ENCODE peak calls at places on chromosome 3, in ten cellular contexts. F is A549, O is vagina, Q is HCT116, M is suprapubic skin, K is stomach, I is GM12878, P is uterus, C is H1, D is K562. E is an unnamed sample. For H3K4me1, the result is how much of the 10 kb centered on the place peaks cover.

GRCh38 chr3:73508330-73508954 is 116.3 kb downstream of the PDZRN3 start:
- DNase-seq in F (peak), O (no peak), Q (peak), M (no peak), K (peak), I (no peak), P (peak), C (no peak), D (peak), E (peak)

GRCh38 chr3:141353652-141354495 is 14.4 kb upstream of the ZBTB38 start:
- DNase-seq in F (no peak), O (no peak), Q (no peak), M (no peak), K (no peak), I (no peak), P (no peak), C (no peak), D (peak), E (no peak)

GRCh38 chr3:98657429-98657828 is 64.0 kb upstream of the CPOX start:
- DNase-seq in F (peak), O (no peak), Q (peak), M (no peak), K (peak), I (no peak), P (no peak), C (peak), D (peak), E (peak)

GRCh38 chr3:122394173-122394572 is 10.2 kb downstream of the FAM162A start:
- DNase-seq in F (no peak), O (no peak), Q (no peak), M (no peak), K (no peak), I (no peak), P (no peak), C (no peak), D (no peak), E (no peak)

GRCh38 chr3:184016820-184017671 is 638 bp downstream of the ABCC5 start:
- DNase-seq in F (peak), O (peak), Q (peak), M (no peak), K (peak), I (no peak), P (peak), C (peak), D (peak), E (peak)

GRCh38 chr3:159765860-159766294 is 222.8 kb upstream of the IL12A start:
- DNase-seq in F (no peak), O (no peak), Q (no peak), M (no peak), K (no peak), I (no peak), P (no peak), C (no peak), D (no peak), E (no peak)

GRCh38 chr3:141930801-141931200 is 54.4 kb downstream of the ATP1B3 start:
- DNase-seq in F (no peak), O (peak), Q (no peak), M (peak), K (no peak), I (no peak), P (no peak), C (peak), D (no peak), E (no peak)

GRCh38 chr3:26625187-26625586 is 2.6 kb downstream of the LRRC3B start:
- DNase-seq in F (no peak), O (no peak), Q (no peak), M (no peak), K (no peak), I (no peak), P (no peak), C (peak), D (no peak), E (no peak)

GRCh38 chr3:131551761-131552160 is 49.0 kb upstream of the MRPL3 start:
- DNase-seq in F (no peak), O (no peak), Q (no peak), M (no peak), K (no peak), I (no peak), P (no peak), C (no peak), D (no peak), E (peak)

GRCh38 chr3:160928183-160928718 is 172.2 kb downstream of the PPM1L start:
- DNase-seq in F (no peak), O (no peak), Q (no peak), M (no peak), K (no peak), I (no peak), P (no peak), C (no peak), D (no peak), E (no peak)

GRCh38 chr3:187360087-187360486 is 8.1 kb upstream of the RTP4 start:
- DNase-seq in F (no peak), O (no peak), Q (no peak), M (no peak), K (no peak), I (no peak), P (no peak), C (no peak), D (no peak), E (no peak)

GRCh38 chr3:114112696-114113095 is 56.2 kb downstream of the QTRT2 start:
- DNase-seq in F (no peak), O (no peak), Q (no peak), M (no peak), K (no peak), I (no peak), P (no peak), C (no peak), D (no peak), E (no peak)

GRCh38 chr3:8001307-8001706 is 500.3 kb upstream of the LMCD1 start:
- DNase-seq in F (no peak), O (no peak), Q (no peak), M (no peak), K (no peak), I (no peak), P (no peak), C (no peak), D (no peak), E (no peak)

GRCh38 chr3:172307143-172307560 is 141.1 kb downstream of the GHSR start:
- DNase-seq in F (peak), O (no peak), Q (no peak), M (no peak), K (no peak), I (no peak), P (no peak), C (no peak), D (peak), E (no peak)

GRCh38 chr3:138124689-138125420 is 7.3 kb downstream of the A4GNT start:
- DNase-seq in F (no peak), O (no peak), Q (no peak), M (no peak), K (no peak), I (no peak), P (no peak), C (no peak), D (no peak), E (no peak)

GRCh38 chr3:57130426-57131209 is 34.5 kb downstream of the IL17RD start:
- DNase-seq in F (no peak), O (no peak), Q (no peak), M (no peak), K (no peak), I (no peak), P (no peak), C (peak), D (no peak), E (no peak)

GRCh38 chr3:16243706-16244490 is 20.8 kb downstream of the DPH3 start:
- DNase-seq in F (no peak), O (no peak), Q (no peak), M (no peak), K (no peak), I (no peak), P (no peak), C (no peak), D (no peak), E (peak)

GRCh38 chr3:125357032-125357658 is 18.0 kb downstream of the ZNF148 start:
- DNase-seq in F (peak), O (no peak), Q (no peak), M (no peak), K (peak), I (no peak), P (peak), C (peak), D (no peak), E (peak)

GRCh38 chr3:42751609-42752008 is 21.4 kb downstream of the CCDC13 start:
- DNase-seq in F (no peak), O (no peak), Q (no peak), M (peak), K (peak), I (no peak), P (peak), C (peak), D (no peak), E (no peak)

GRCh38 chr3:130895690-130896089 is 1.8 kb downstream of the ATP2C1 start:
- DNase-seq in F (no peak), O (no peak), Q (no peak), M (no peak), K (no peak), I (no peak), P (no peak), C (no peak), D (no peak), E (no peak)

GRCh38 chr3:42572278-42572677 is 9.5 kb downstream of the SEC22C start:
- DNase-seq in F (peak), O (no peak), Q (peak), M (no peak), K (no peak), I (no peak), P (no peak), C (peak), D (peak), E (peak)

GRCh38 chr3:169529013-169529412 is 134.5 kb downstream of the MECOM start:
- DNase-seq in F (no peak), O (no peak), Q (no peak), M (no peak), K (no peak), I (no peak), P (no peak), C (no peak), D (no peak), E (no peak)

GRCh38 chr3:15952543-15953175 is 154.9 kb upstream of the ANKRD28 start:
- DNase-seq in F (no peak), O (no peak), Q (no peak), M (no peak), K (no peak), I (no peak), P (no peak), C (no peak), D (no peak), E (no peak)

GRCh38 chr3:172635588-172635987 is 75.3 kb downstream of the NCEH1 start:
- DNase-seq in F (no peak), O (no peak), Q (peak), M (no peak), K (no peak), I (peak), P (no peak), C (no peak), D (no peak), E (no peak)

GRCh38 chr3:172859035-172859434 is 108.5 kb downstream of the ECT2 start:
- DNase-seq in F (no peak), O (no peak), Q (no peak), M (no peak), K (no peak), I (no peak), P (no peak), C (no peak), D (no peak), E (no peak)

GRCh38 chr3:98555025-98555379 is 23.2 kb downstream of the GPR15 start:
- DNase-seq in F (no peak), O (no peak), Q (peak), M (no peak), K (no peak), I (no peak), P (no peak), C (no peak), D (no peak), E (no peak)

GRCh38 chr3:46208167-46208704 is at the start of gene CCR1:
- DNase-seq in F (no peak), O (no peak), Q (peak), M (no peak), K (no peak), I (peak), P (no peak), C (peak), D (no peak), E (peak)

GRCh38 chr3:8581806-8582436 is 62.7 kb downstream of the SSUH2 start:
- DNase-seq in F (no peak), O (no peak), Q (no peak), M (no peak), K (no peak), I (no peak), P (no peak), C (no peak), D (no peak), E (no peak)

GRCh38 chr3:138467905-138468304 is 33.5 kb downstream of the ESYT3 start:
- DNase-seq in F (no peak), O (no peak), Q (no peak), M (no peak), K (no peak), I (no peak), P (no peak), C (peak), D (no peak), E (peak)

GRCh38 chr3:143170676-143171075 is 51.1 kb downstream of the CHST2 start:
- DNase-seq in F (no peak), O (no peak), Q (no peak), M (no peak), K (no peak), I (no peak), P (no peak), C (no peak), D (no peak), E (no peak)

GRCh38 chr3:50503504-50503903 is at the start of gene CACNA2D2:
- DNase-seq in F (peak), O (no peak), Q (peak), M (no peak), K (peak), I (no peak), P (peak), C (peak), D (peak), E (peak)

GRCh38 chr3:139340784-139341183 is 3.0 kb upstream of the MRPS22 start:
- DNase-seq in F (no peak), O (no peak), Q (no peak), M (no peak), K (no peak), I (no peak), P (no peak), C (no peak), D (peak), E (no peak)

GRCh38 chr3:157501863-157502262 is 1.4 kb downstream of the VEPH1 start:
- DNase-seq in F (no peak), O (no peak), Q (no peak), M (no peak), K (no peak), I (no peak), P (no peak), C (no peak), D (no peak), E (no peak)

GRCh38 chr3:128786434-128787020 is 60.5 kb downstream of the RAB7A start:
- DNase-seq in F (no peak), O (no peak), Q (no peak), M (no peak), K (no peak), I (no peak), P (no peak), C (no peak), D (no peak), E (no peak)

GRCh38 chr3:59606638-59607262 is 556.9 kb upstream of the CFAP20DC start:
- DNase-seq in F (no peak), O (no peak), Q (no peak), M (no peak), K (no peak), I (no peak), P (no peak), C (no peak), D (no peak), E (no peak)

GRCh38 chr3:58955308-58955707 is 94.5 kb downstream of the CFAP20DC start:
- DNase-seq in F (no peak), O (no peak), Q (no peak), M (no peak), K (no peak), I (no peak), P (no peak), C (no peak), D (no peak), E (no peak)

GRCh38 chr3:156898296-156898880 is 72.2 kb downstream of the LEKR1 start:
- DNase-seq in F (no peak), O (no peak), Q (no peak), M (no peak), K (no peak), I (no peak), P (no peak), C (no peak), D (no peak), E (peak)

GRCh38 chr3:154338570-154338969 is 14.3 kb upstream of the DHX36 start:
- DNase-seq in F (no peak), O (no peak), Q (no peak), M (no peak), K (no peak), I (no peak), P (no peak), C (no peak), D (no peak), E (no peak)

GRCh38 chr3:108602249-108602934 is 12.9 kb downstream of the DZIP3 start:
- DNase-seq in F (no peak), O (no peak), Q (no peak), M (no peak), K (no peak), I (no peak), P (no peak), C (no peak), D (no peak), E (peak)

GRCh38 chr3:107150675-107151074 is 226.6 kb upstream of the CCDC54 start:
- DNase-seq in F (no peak), O (no peak), Q (no peak), M (no peak), K (no peak), I (no peak), P (no peak), C (no peak), D (no peak), E (no peak)

DNA sequence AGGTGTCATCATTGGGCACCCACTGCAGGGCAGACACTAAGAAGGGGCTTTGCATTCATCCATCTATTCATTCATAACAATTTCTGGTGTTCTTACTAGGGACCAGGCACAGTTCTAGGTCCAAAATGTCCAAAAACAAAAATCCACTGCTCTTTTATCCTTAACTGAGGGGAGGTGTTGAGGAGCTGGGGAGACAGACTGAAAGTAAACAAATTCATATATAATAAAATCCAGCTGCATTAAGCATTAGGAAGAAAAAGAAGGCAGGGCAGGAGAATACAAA is 1.1 kb downstream of the EIF4E3 start:
- DNase-seq in F (no peak), O (no peak), Q (no peak), M (no peak), K (no peak), I (no peak), P (no peak), C (no peak), D (no peak), E (no peak)
- H3K27ac ChIP-seq in F (no peak), O (peak), Q (no peak), M (peak), K (peak), I (no peak), P (no peak), C (no peak), D (no peak), E (peak)

DNA sequence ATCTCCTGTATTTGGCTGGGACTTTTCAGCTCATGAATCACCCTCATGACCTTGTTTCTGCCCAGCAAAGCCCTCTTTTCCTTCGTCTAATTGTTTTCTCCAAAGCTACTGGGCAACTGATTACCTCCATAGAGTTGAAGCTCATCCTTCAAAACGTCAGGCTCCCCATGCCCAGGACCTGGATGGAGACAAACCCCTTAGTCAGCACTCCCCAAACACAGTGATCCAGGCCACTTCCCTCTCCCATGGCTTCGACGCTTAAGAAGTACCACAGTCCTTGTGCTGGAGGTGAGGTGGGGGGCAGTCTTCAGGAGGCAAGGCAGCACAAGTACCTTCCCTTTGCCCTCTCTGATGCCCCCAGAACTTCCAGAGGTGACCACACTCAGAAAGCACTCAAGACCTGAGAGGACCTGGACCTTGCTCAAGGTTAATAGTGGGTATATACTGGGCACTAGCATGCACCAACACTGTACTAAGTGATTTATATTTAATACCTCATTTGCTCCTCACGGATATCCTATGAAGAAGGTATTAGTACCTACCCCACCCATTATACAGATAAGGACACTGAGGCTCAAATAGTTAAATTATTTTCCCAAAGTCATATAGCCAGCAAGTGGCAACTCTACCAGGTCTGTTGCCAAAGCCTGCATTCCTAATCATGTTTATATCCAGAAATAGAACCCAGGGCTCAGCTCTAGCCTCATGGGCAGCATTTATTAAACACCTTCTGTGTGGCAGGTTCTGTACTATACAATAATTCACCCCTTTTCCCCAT is 16.5 kb downstream of the TMEM40 start:
- DNase-seq in F (no peak), O (no peak), Q (no peak), M (no peak), K (no peak), I (no peak), P (no peak), C (no peak), D (no peak), E (no peak)
- TF ChIP-seq POLR2A in F (no peak), O (no peak), Q (no peak), M (no peak), K (no peak), I (no peak), P (no peak), C (no peak), D (no peak), E (no peak)

GRCh38 chr3:194572944-194573491 is 60.2 kb downstream of the TMEM44 start:
- DNase-seq in F (no peak), O (no peak), Q (no peak), M (no peak), K (no peak), I (no peak), P (no peak), C (no peak), D (no peak), E (no peak)
- H3K4me1 ChIP-seq in F (under half), O (under half), Q (under half), M (under half), K (under half), I (under half), P (under half), C (under half), D (under half), E (under half)

GRCh38 chr3:40172560-40172959 is 136.9 kb upstream of the EIF1B start:
- DNase-seq in F (no peak), O (peak), Q (no peak), M (no peak), K (no peak), I (no peak), P (no peak), C (no peak), D (no peak), E (no peak)
- H3K27ac ChIP-seq in F (no peak), O (no peak), Q (no peak), M (no peak), K (no peak), I (no peak), P (no peak), C (no peak), D (no peak), E (no peak)

GRCh38 chr3:47850803-47851417 is 48.0 kb downstream of the DHX30 start:
- DNase-seq in F (no peak), O (no peak), Q (no peak), M (no peak), K (no peak), I (no peak), P (no peak), C (peak), D (no peak), E (no peak)
- TF ChIP-seq POLR2A in F (no peak), O (no peak), Q (no peak), M (no peak), K (no peak), I (peak), P (no peak), C (no peak), D (peak), E (no peak)

GRCh38 chr3:152284906-152285305 is 16.2 kb downstream of the MBNL1 start:
- DNase-seq in F (no peak), O (no peak), Q (no peak), M (no peak), K (no peak), I (no peak), P (no peak), C (no peak), D (no peak), E (no peak)
- H3K4me1 ChIP-seq in F (half or more), O (half or more), Q (under half), M (half or more), K (under half), I (under half), P (under half), C (under half), D (under half), E (under half)